ENCODE peak calls at places on chromosome 1, in six cellular contexts. C is NT2/D1; B is CD4-positive, alpha-beta memory T cell; R is naive thymus-derived CD4-positive, alpha-beta T cell; L is ovary; G is thoracic aorta. O is an unnamed sample.

GRCh38 chr1:8439015-8439702 is 121.2 kb downstream of the SLC45A1 start:
- DNase-seq in G (peak), B (no peak), R (no peak), L (peak), C (no peak), O (peak)

GRCh38 chr1:226063362-226064167 is 1.0 kb downstream of the H3-3A start:
- DNase-seq in G (no peak), B (no peak), R (peak), C (peak), L (peak), O (peak)

GRCh38 chr1:154741747-154742495 is 128.2 kb downstream of the KCNN3 start:
- DNase-seq in C (no peak), G (no peak), L (no peak), R (no peak), B (no peak), O (no peak)

GRCh38 chr1:201329801-201330200 is 46.5 kb downstream of the PKP1 start:
- DNase-seq in L (no peak), G (no peak), R (no peak), B (no peak), C (no peak), O (no peak)

GRCh38 chr1:186250529-186250928 is 124.5 kb downstream of the TPR start:
- DNase-seq in B (no peak), L (no peak), G (no peak), R (no peak), C (no peak), O (no peak)

GRCh38 chr1:86503477-86504129 is 34.9 kb downstream of the CLCA1 start:
- DNase-seq in B (no peak), C (no peak), R (no peak), L (peak), G (no peak), O (no peak)

GRCh38 chr1:24906760-24907490 is 23.2 kb downstream of the RUNX3 start:
- DNase-seq in R (no peak), B (no peak), L (no peak), G (no peak), C (no peak), O (no peak)

GRCh38 chr1:186307445-186307844 is 67.6 kb downstream of the TPR start:
- DNase-seq in R (no peak), G (no peak), C (no peak), L (no peak), B (no peak), O (no peak)

GRCh38 chr1:24163999-24164398 is 21.1 kb upstream of the IL22RA1 start:
- DNase-seq in G (no peak), R (no peak), B (no peak), L (no peak), C (no peak), O (no peak)

DNA sequence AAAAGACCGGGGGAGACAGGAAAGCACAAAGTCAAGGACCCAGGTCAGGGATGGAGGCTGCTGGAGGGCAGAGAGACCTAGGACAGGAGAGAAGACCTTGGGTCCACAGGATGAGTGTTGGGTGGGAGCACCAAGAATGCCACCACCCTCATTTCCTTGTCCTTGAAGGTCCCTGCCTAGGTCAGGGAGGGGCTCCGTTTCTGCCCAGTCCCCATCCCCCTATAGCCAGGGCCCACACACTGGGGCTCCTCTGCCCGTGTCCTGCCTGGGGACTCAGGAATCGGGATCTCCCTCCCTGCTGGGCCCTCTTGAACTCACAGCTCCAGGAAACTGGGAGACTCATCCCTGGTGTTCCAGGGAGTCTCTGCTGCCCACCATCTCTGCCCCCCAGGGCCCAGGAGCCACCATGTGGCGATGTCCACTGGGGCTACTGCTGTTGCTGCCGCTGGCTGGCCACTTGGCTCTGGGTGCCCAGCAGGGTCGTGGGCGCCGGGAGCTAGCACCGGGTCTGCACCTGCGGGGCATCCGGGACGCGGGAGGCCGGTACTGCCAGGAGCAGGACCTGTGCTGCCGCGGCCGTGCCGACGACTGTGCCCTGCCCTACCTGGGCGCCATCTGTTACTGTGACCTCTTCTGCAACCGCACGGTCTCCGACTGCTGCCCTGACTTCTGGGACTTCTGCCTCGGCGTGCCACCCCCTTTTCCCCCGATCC is 584 bp downstream of the TINAGL1 start:
- DNase-seq in B (no peak), L (no peak), C (no peak), R (no peak), G (no peak), O (no peak)
- H3K4me3 ChIP-seq in B (no peak), L (peak), C (peak), R (no peak), G (peak), O (peak)

DNA sequence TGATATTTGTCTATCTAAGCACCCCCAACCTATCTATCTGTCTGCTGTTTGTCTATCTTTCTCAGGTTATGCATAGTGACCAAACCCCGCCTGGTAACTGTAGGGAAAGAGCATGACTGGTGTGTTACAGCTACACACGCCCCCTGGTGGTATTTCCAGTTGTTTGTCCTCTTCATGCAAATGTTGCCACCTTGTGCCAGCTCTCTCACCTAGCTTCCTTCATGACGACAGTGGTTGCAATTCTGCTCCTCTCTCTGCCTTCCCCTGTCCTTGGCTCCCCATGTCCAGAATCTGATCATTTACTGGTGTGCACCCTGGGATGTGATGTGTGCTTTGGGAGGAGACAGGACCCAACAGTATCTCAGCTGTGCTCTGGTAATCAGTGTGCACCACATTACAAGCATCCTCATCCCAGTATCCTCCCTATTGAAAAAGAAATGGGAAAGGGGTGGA is 8.1 kb upstream of the INKA2 start:
- DNase-seq in G (no peak), B (peak), C (peak), L (no peak), R (peak), O (no peak)
- H3K4me3 ChIP-seq in G (no peak), B (no peak), C (no peak), L (no peak), R (no peak), O (no peak)

DNA sequence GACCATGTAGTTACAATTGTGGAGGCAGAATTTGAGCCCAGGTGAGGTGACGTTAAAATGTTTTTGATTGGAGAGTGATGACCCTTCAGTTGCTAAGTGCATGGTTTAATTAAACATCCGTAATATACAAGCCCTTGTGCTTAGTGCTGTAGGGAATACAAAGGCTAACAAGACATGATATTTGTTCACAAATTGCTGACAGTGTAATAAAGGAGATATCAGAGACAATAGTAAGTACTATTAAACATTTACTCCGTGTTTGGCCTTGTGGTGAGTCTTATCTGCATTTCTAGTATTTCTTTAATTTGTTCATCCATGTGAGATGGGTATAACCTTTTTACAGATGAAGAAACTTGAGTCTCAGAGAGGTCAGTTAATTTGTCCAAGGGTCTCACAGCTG is 37.9 kb downstream of the RLF start:
- DNase-seq in L (no peak), R (no peak), C (no peak), B (no peak), G (no peak), O (no peak)
- H3K4me3 ChIP-seq in L (no peak), R (no peak), C (no peak), B (no peak), G (no peak), O (no peak)

DNA sequence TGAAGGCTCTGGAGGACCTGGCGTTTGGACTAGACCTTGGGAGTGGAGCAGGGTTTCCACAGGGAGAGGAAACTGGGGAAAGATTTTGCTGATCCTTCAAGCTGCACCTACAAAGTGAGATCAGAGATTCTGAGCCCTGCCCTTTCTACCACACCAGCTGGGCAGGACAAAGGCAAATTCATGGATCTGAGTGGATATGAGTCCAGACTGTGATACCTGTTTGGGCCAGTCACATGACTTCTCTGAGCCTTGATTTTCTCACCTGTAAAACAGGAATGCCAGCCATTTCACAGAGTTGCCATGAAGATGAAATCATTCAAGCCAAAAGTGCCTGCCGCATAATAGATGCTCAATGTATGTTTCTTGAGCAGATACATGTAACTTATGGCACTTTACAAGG is 4.9 kb upstream of the RASSF5 start:
- DNase-seq in B (no peak), C (no peak), L (no peak), R (no peak), G (no peak), O (no peak)
- H3K4me3 ChIP-seq in B (no peak), C (no peak), L (no peak), R (no peak), G (no peak), O (no peak)

DNA sequence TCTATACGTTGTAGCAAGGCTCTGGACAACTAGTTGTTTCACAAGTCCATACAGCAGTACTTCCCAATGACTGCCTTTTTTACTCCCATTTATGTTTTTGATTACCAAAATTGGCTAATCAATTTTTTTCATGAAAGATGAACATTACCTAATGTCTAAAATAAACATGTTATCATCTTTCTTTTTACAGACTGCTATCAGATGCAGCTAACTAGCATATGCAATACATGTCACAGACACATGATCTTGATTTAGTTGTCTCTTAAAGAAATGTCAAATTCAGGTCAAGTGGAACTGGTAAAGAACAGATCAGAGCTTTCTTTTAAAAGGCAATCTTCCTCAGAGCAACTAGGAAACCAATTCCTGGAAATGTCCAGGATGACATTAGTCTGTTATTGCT is 630 bp upstream of the DBT start:
- DNase-seq in B (no peak), L (no peak), G (no peak), C (no peak), R (no peak), O (no peak)
- H3K4me3 ChIP-seq in B (peak), L (peak), G (peak), C (peak), R (peak), O (peak)

GRCh38 chr1:1021860-1022259 is 1.9 kb downstream of the AGRN start:
- DNase-seq in L (no peak), R (peak), B (no peak), C (no peak), G (no peak), O (no peak)

GRCh38 chr1:1020415-1021009 is 592 bp downstream of the AGRN start:
- DNase-seq in B (no peak), C (no peak), G (no peak), R (peak), L (no peak), O (no peak)

GRCh38 chr1:1021010-1021845 is 1.3 kb downstream of the AGRN start:
- DNase-seq in G (no peak), L (peak), C (no peak), R (peak), B (no peak), O (peak)

GRCh38 chr1:1019122-1019999 is 559 bp upstream of the AGRN start:
- DNase-seq in G (no peak), B (peak), C (peak), L (peak), R (peak), O (peak)

DNA sequence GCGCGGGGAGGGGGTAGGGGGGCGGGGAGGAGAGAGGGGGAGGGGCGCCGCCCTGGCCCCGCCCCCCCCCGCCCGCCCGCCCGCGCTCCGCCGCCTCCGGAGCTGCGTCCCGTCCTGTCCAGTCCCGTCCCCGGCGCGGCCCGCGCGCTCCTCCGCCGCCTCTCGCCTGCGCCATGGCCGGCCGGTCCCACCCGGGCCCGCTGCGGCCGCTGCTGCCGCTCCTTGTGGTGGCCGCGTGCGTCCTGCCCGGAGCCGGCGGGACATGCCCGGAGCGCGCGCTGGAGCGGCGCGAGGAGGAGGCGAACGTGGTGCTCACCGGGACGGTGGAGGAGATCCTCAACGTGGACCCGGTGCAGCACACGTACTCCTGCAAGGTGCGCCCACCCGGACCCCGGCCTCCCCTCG is at the start of gene AGRN:
- DNase-seq in G (no peak), R (peak), C (no peak), L (peak), B (peak), O (no peak)
- H3K4me3 ChIP-seq in G (peak), R (peak), C (peak), L (peak), B (no peak), O (peak)

O was measured in breast epithelium.